ENCODE peak calls at places on chromosomes 12 and 14, in eight cellular contexts. One of them, this sample, is unnamed.

GRCh38 chr12:6592087-6592486 is 15.1 kb downstream of the CHD4 start:
- DNase-seq in colonic mucosa: no peak
- DNase-seq in Peyer's patch: no peak
- DNase-seq in NCI-H345: no peak
- DNase-seq in MCF 10A: no peak
- DNase-seq in activated effector memory CD4-positive, alpha-beta T cell treated with anti-CD3 and anti-CD28 coated beads, Interleukin-2, amount 50 U/mL, for 16 hours: no peak
- DNase-seq in GM20000: no peak
- DNase-seq in neural crest cell: no peak
- DNase-seq in this sample: no peak

GRCh38 chr14:37272569-37272968 is 74.8 kb downstream of the MIPOL1 start:
- DNase-seq in NCI-H345: no peak
- DNase-seq in colonic mucosa: no peak
- DNase-seq in Peyer's patch: no peak
- DNase-seq in activated effector memory CD4-positive, alpha-beta T cell treated with anti-CD3 and anti-CD28 coated beads, Interleukin-2, amount 50 U/mL, for 16 hours: no peak
- DNase-seq in GM20000: no peak
- DNase-seq in neural crest cell: no peak
- DNase-seq in MCF 10A: no peak
- DNase-seq in this sample: no peak

GRCh38 chr12:80044694-80045046 is 54.7 kb upstream of the OTOGL start:
- DNase-seq in Peyer's patch: no peak
- DNase-seq in neural crest cell: no peak
- DNase-seq in GM20000: no peak
- DNase-seq in NCI-H345: no peak
- DNase-seq in colonic mucosa: no peak
- DNase-seq in activated effector memory CD4-positive, alpha-beta T cell treated with anti-CD3 and anti-CD28 coated beads, Interleukin-2, amount 50 U/mL, for 16 hours: no peak
- DNase-seq in MCF 10A: peak
- DNase-seq in this sample: no peak

GRCh38 chr12:132703611-132704010 is 7.0 kb upstream of the PGAM5 start:
- DNase-seq in GM20000: no peak
- DNase-seq in colonic mucosa: no peak
- DNase-seq in neural crest cell: no peak
- DNase-seq in activated effector memory CD4-positive, alpha-beta T cell treated with anti-CD3 and anti-CD28 coated beads, Interleukin-2, amount 50 U/mL, for 16 hours: no peak
- DNase-seq in Peyer's patch: no peak
- DNase-seq in NCI-H345: no peak
- DNase-seq in MCF 10A: no peak
- DNase-seq in this sample: no peak

GRCh38 chr12:109273354-109273753 is 35.7 kb downstream of the FOXN4 start:
- DNase-seq in MCF 10A: no peak
- DNase-seq in activated effector memory CD4-positive, alpha-beta T cell treated with anti-CD3 and anti-CD28 coated beads, Interleukin-2, amount 50 U/mL, for 16 hours: no peak
- DNase-seq in neural crest cell: no peak
- DNase-seq in Peyer's patch: no peak
- DNase-seq in GM20000: no peak
- DNase-seq in NCI-H345: peak
- DNase-seq in colonic mucosa: no peak
- DNase-seq in this sample: no peak

GRCh38 chr14:23436327-23437141 is 1.1 kb upstream of the MYH7 start:
- DNase-seq in Peyer's patch: no peak
- DNase-seq in GM20000: no peak
- DNase-seq in MCF 10A: no peak
- DNase-seq in colonic mucosa: no peak
- DNase-seq in activated effector memory CD4-positive, alpha-beta T cell treated with anti-CD3 and anti-CD28 coated beads, Interleukin-2, amount 50 U/mL, for 16 hours: peak
- DNase-seq in neural crest cell: peak
- DNase-seq in NCI-H345: no peak
- DNase-seq in this sample: no peak

GRCh38 chr14:35342160-35343010 is 50.2 kb downstream of the PSMA6 start:
- DNase-seq in Peyer's patch: no peak
- DNase-seq in neural crest cell: no peak
- DNase-seq in GM20000: no peak
- DNase-seq in colonic mucosa: peak
- DNase-seq in activated effector memory CD4-positive, alpha-beta T cell treated with anti-CD3 and anti-CD28 coated beads, Interleukin-2, amount 50 U/mL, for 16 hours: peak
- DNase-seq in MCF 10A: peak
- DNase-seq in NCI-H345: no peak
- DNase-seq in this sample: no peak

GRCh38 chr14:93832665-93833064 is 44.4 kb upstream of the PRIMA1 start:
- DNase-seq in neural crest cell: no peak
- DNase-seq in activated effector memory CD4-positive, alpha-beta T cell treated with anti-CD3 and anti-CD28 coated beads, Interleukin-2, amount 50 U/mL, for 16 hours: no peak
- DNase-seq in colonic mucosa: no peak
- DNase-seq in MCF 10A: peak
- DNase-seq in Peyer's patch: no peak
- DNase-seq in GM20000: no peak
- DNase-seq in NCI-H345: peak
- DNase-seq in this sample: no peak

GRCh38 chr14:21498540-21499526 is 12.3 kb downstream of the METTL3 start:
- DNase-seq in NCI-H345: peak
- DNase-seq in colonic mucosa: no peak
- DNase-seq in activated effector memory CD4-positive, alpha-beta T cell treated with anti-CD3 and anti-CD28 coated beads, Interleukin-2, amount 50 U/mL, for 16 hours: no peak
- DNase-seq in Peyer's patch: no peak
- DNase-seq in MCF 10A: peak
- DNase-seq in GM20000: peak
- DNase-seq in neural crest cell: peak
- DNase-seq in this sample: no peak

GRCh38 chr14:23663711-23664110 is 27.5 kb downstream of the DHRS2 start:
- DNase-seq in Peyer's patch: no peak
- DNase-seq in GM20000: no peak
- DNase-seq in MCF 10A: no peak
- DNase-seq in activated effector memory CD4-positive, alpha-beta T cell treated with anti-CD3 and anti-CD28 coated beads, Interleukin-2, amount 50 U/mL, for 16 hours: no peak
- DNase-seq in NCI-H345: no peak
- DNase-seq in colonic mucosa: peak
- DNase-seq in neural crest cell: no peak
- DNase-seq in this sample: no peak

GRCh38 chr14:39682000-39682399 is 249.8 kb upstream of the FBXO33 start:
- DNase-seq in NCI-H345: no peak
- DNase-seq in MCF 10A: no peak
- DNase-seq in GM20000: no peak
- DNase-seq in Peyer's patch: no peak
- DNase-seq in activated effector memory CD4-positive, alpha-beta T cell treated with anti-CD3 and anti-CD28 coated beads, Interleukin-2, amount 50 U/mL, for 16 hours: no peak
- DNase-seq in neural crest cell: no peak
- DNase-seq in colonic mucosa: no peak
- DNase-seq in this sample: no peak

GRCh38 chr12:64531665-64532334 is 78.5 kb upstream of the RASSF3 start:
- DNase-seq in activated effector memory CD4-positive, alpha-beta T cell treated with anti-CD3 and anti-CD28 coated beads, Interleukin-2, amount 50 U/mL, for 16 hours: no peak
- DNase-seq in colonic mucosa: no peak
- DNase-seq in GM20000: no peak
- DNase-seq in Peyer's patch: no peak
- DNase-seq in neural crest cell: no peak
- DNase-seq in MCF 10A: no peak
- DNase-seq in NCI-H345: no peak
- DNase-seq in this sample: no peak

GRCh38 chr14:71290960-71291466 is 383.8 kb downstream of the PCNX1 start:
- DNase-seq in Peyer's patch: no peak
- DNase-seq in activated effector memory CD4-positive, alpha-beta T cell treated with anti-CD3 and anti-CD28 coated beads, Interleukin-2, amount 50 U/mL, for 16 hours: peak
- DNase-seq in colonic mucosa: peak
- DNase-seq in GM20000: peak
- DNase-seq in NCI-H345: peak
- DNase-seq in MCF 10A: peak
- DNase-seq in neural crest cell: no peak
- DNase-seq in this sample: no peak

GRCh38 chr12:63098851-63099250 is 52.1 kb downstream of the AVPR1A start:
- DNase-seq in colonic mucosa: no peak
- DNase-seq in Peyer's patch: no peak
- DNase-seq in neural crest cell: no peak
- DNase-seq in MCF 10A: no peak
- DNase-seq in activated effector memory CD4-positive, alpha-beta T cell treated with anti-CD3 and anti-CD28 coated beads, Interleukin-2, amount 50 U/mL, for 16 hours: no peak
- DNase-seq in NCI-H345: peak
- DNase-seq in GM20000: no peak
- DNase-seq in this sample: no peak

GRCh38 chr14:62357362-62357761 is 595.1 kb downstream of the SNAPC1 start:
- DNase-seq in neural crest cell: no peak
- DNase-seq in Peyer's patch: no peak
- DNase-seq in activated effector memory CD4-positive, alpha-beta T cell treated with anti-CD3 and anti-CD28 coated beads, Interleukin-2, amount 50 U/mL, for 16 hours: no peak
- DNase-seq in GM20000: no peak
- DNase-seq in NCI-H345: no peak
- DNase-seq in MCF 10A: no peak
- DNase-seq in colonic mucosa: no peak
- DNase-seq in this sample: no peak